ENCODE peak calls at places on chromosomes 16 and 17, in five cellular contexts. N is naive thymus-derived CD4-positive, alpha-beta T cell; A is ovary; O is thoracic aorta; B is PC-3. F is an unnamed sample.

GRCh38 chr16:85306071-85306792 is 194.0 kb upstream of the CIBAR2 start:
- DNase-seq in N (peak), A (peak), O (peak), B (peak), F (peak)

GRCh38 chr17:78387982-78388941 is 9.8 kb downstream of the PGS1 start:
- DNase-seq in B (no peak), N (peak), A (no peak), O (no peak), F (no peak)

GRCh38 chr17:75950421-75950820 is 9.6 kb upstream of the FBF1 start:
- DNase-seq in B (no peak), O (no peak), N (no peak), A (no peak), F (no peak)

GRCh38 chr16:67770371-67770991 is 35.9 kb downstream of the RANBP10 start:
- DNase-seq in O (no peak), B (no peak), N (no peak), A (no peak), F (no peak)

GRCh38 chr17:69223809-69224208 is 4.8 kb downstream of the ABCA10 start:
- DNase-seq in B (no peak), N (no peak), O (no peak), A (no peak), F (no peak)

GRCh38 chr16:1771072-1771863 is at the start of gene NME3:
- DNase-seq in O (no peak), N (peak), A (peak), B (peak), F (no peak)

GRCh38 chr17:76585649-76586593 is at the start of gene ST6GALNAC2:
- DNase-seq in A (peak), N (peak), B (peak), O (no peak), F (no peak)

GRCh38 chr17:76088041-76088867 is 9.3 kb downstream of the ZACN start:
- DNase-seq in B (no peak), O (no peak), N (no peak), A (no peak), F (no peak)

GRCh38 chr17:40541060-40541872 is 24.0 kb downstream of the CCR7 start:
- DNase-seq in B (no peak), N (peak), O (no peak), A (peak), F (peak)

DNA sequence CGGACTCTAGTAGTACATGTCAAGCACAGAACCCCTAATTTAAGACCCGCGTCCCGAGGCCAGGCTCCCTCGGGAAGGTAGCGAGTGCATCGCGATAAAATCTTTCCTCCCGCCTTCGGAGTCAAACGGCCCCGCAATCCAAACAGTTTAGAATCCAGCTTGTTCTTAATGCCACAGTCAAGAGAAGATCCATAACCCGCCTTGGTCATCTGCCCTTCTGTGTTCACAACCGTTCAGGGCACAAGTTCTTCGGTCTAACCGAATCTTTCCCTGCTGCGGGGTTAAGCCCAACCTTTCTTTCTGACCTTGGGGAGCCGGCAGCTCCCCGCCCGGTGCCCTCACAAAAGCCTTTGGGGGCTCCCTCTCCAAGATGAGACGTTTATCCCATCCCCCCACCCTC is 30.3 kb downstream of the CPSF4L start:
- DNase-seq in N (peak), B (peak), A (no peak), O (no peak), F (no peak)
- H3K27ac ChIP-seq in N (peak), B (no peak), A (no peak), O (peak), F (peak)

GRCh38 chr16:48128769-48129168 is 27.0 kb downstream of the ABCC12 start:
- DNase-seq in B (no peak), N (no peak), A (no peak), O (no peak), F (no peak)
- H3K27ac ChIP-seq in B (peak), N (no peak), A (no peak), O (no peak), F (no peak)

DNA sequence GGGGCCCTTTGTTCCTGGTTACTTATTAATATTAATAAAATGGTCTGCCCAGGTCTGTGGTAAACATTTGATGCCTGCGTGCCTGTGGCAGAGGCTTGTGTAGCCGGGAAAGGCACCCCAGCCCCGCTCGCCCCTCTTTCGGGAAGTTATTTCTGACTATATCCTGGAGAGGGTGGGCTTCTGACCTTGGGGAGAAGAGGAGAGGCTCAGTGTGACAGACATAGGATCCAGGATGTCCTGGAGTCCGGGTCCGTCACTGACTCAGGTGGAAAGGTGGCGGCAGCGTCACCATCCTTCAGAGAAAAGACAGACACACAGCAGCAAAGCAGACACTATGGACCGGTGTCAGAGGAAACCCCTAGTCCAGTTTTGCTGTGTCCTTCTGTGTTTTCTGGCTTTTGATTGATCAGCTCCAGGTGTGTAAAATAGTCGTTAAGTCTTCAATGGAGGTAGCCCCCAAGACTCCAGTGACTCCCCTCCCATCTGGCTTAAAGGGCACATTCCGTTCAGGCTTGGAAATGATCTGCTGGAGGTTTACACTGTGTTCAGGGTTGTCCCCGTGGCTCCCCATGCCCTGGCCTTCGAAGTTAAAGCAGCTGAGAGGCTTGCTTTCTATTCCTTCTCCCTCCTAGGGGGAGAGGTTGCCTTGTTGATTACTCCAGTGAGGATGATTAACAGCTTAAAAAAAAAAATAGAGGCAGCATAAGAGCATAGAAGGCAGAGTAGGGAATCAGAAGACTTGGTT is 81.6 kb downstream of the CCDC182 start:
- DNase-seq in N (no peak), A (no peak), O (no peak), B (no peak), F (no peak)
- H3K27ac ChIP-seq in N (no peak), A (peak), O (peak), B (peak), F (peak)

GRCh38 chr17:37317867-37318266 is 57.9 kb upstream of the C17orf78 start:
- DNase-seq in B (no peak), O (no peak), N (no peak), A (no peak), F (no peak)

GRCh38 chr17:37322106-37322505 is 53.7 kb upstream of the C17orf78 start:
- DNase-seq in B (no peak), A (no peak), O (no peak), N (no peak), F (no peak)

GRCh38 chr17:37327341-37328090 is 48.3 kb upstream of the C17orf78 start:
- DNase-seq in O (no peak), B (no peak), N (no peak), A (no peak), F (no peak)

GRCh38 chr17:37322826-37323561 is 52.8 kb upstream of the C17orf78 start:
- DNase-seq in A (no peak), B (no peak), N (no peak), O (no peak), F (no peak)
- H3K27ac ChIP-seq in A (no peak), B (no peak), N (no peak), O (no peak), F (no peak)

GRCh38 chr16:11094838-11095565 is 150.6 kb downstream of the CLEC16A start:
- DNase-seq in B (no peak), A (no peak), O (no peak), N (peak), F (no peak)

GRCh38 chr16:11094075-11094593 is 149.8 kb downstream of the CLEC16A start:
- DNase-seq in O (no peak), N (no peak), A (no peak), B (peak), F (no peak)

GRCh38 chr16:11090947-11091785 is 146.8 kb downstream of the CLEC16A start:
- DNase-seq in O (no peak), A (no peak), B (no peak), N (no peak), F (no peak)

GRCh38 chr16:11093578-11094074 is 149.3 kb downstream of the CLEC16A start:
- DNase-seq in O (no peak), N (no peak), B (no peak), A (no peak), F (no peak)

GRCh38 chr16:11092788-11093577 is 148.6 kb downstream of the CLEC16A start:
- DNase-seq in B (no peak), A (no peak), N (no peak), O (no peak), F (no peak)
- H3K27ac ChIP-seq in B (no peak), A (no peak), N (no peak), O (no peak), F (no peak)

DNA sequence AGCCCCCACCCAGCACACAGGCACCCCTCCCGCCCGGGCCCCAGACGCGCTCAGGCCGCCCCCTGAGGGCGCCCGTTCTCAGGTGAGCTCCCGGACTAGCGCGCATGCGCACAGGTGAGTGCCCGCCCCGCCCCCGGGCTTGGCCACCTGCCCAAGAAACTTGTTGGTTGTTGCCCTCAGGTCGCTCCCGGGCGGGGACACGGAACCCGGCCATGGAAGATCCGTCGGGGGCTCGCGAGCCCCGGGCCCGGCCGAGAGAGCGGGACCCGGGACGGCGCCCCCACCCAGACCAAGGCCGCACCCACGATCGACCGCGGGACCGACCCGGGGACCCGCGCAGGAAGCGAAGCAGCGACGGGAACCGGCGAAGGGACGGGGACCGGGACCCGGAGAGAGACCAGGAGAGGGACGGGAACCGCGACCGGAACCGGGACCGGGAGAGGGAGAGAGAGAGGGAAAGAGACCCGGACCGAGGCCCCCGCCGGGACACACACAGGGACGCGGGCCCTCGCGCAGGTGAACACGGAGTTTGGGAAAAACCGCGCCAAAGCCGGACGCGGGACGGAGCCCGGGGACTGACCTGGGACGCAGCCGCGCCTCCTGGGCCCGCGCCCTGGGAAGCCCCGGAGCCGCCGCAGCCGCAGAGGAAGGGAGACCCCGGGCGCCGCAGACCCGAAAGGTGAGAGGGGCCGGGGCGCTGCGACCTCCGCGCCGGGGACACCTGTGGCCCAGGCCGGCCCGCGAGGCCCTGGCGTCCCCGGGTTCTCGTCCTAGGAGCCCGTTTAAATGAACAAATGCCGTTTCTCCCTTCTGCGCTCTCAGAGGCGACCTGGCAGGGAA is at the start of gene MARVELD3:
- DNase-seq in N (peak), A (peak), B (peak), O (no peak), F (no peak)
- H3K27ac ChIP-seq in N (no peak), A (no peak), B (no peak), O (no peak), F (no peak)

GRCh38 chr16:86913886-86914285 is 335.5 kb downstream of the FOXL1 start:
- DNase-seq in N (no peak), B (no peak), O (no peak), A (no peak), F (no peak)
- H3K27ac ChIP-seq in N (no peak), B (no peak), O (no peak), A (no peak), F (no peak)

GRCh38 chr17:16086957-16087356 is 87.3 kb downstream of the TTC19 start:
- DNase-seq in O (no peak), B (no peak), N (no peak), A (no peak), F (no peak)
- H3K27ac ChIP-seq in O (no peak), B (no peak), N (no peak), A (no peak), F (no peak)

GRCh38 chr17:917391-917811 is 62.2 kb downstream of the NXN start:
- DNase-seq in N (no peak), O (no peak), B (no peak), A (no peak), F (no peak)

GRCh38 chr17:916315-916714 is 63.3 kb downstream of the NXN start:
- DNase-seq in O (no peak), A (no peak), N (no peak), B (no peak), F (no peak)

GRCh38 chr17:915416-916201 is 64.0 kb downstream of the NXN start:
- DNase-seq in N (no peak), B (no peak), A (peak), O (no peak), F (no peak)

GRCh38 chr17:920190-920589 is 59.4 kb downstream of the NXN start:
- DNase-seq in N (no peak), O (no peak), A (no peak), B (no peak), F (no peak)

GRCh38 chr17:918102-918740 is 61.4 kb downstream of the NXN start:
- DNase-seq in O (no peak), A (no peak), B (no peak), N (no peak), F (no peak)
- H3K27ac ChIP-seq in O (no peak), A (no peak), B (no peak), N (no peak), F (no peak)

F was measured in coronary artery.